ENCODE peak calls at places on chromosomes 2 and 18, in ten cellular contexts. One of them, this sample, is unnamed.

GRCh38 chr2:121128741-121129659 is 156.0 kb downstream of the TFCP2L1 start:
- DNase-seq in activated T-cell treated with anti-CD3 and anti-CD28 coated beads, Interleukin-2, amount 50 U/mL, for 48 hours: peak; percentile 35
- DNase-seq in GM06990: no peak
- DNase-seq in HEK293T: peak; percentile 66
- DNase-seq in Calu3: peak; percentile 81
- DNase-seq in lung microvascular endothelial cell: peak; percentile 28
- DNase-seq in NCI-H774: no peak
- DNase-seq in activated CD8-positive, alpha-beta T cell treated with anti-CD3 and anti-CD28 coated beads for 36 hours: peak; percentile 46
- DNase-seq in stimulated activated CD4-positive, alpha-beta T cell treated with anti-CD3 and anti-CD28 coated beads, Interleukin-15, amount 100 ng/mL, for 1 hour: no peak
- DNase-seq in fibroblast of the conjunctiva: no peak
- DNase-seq in this sample: peak; percentile 33

GRCh38 chr2:38863061-38863695 is 12.6 kb downstream of the DHX57 start:
- DNase-seq in fibroblast of the conjunctiva: no peak
- DNase-seq in lung microvascular endothelial cell: no peak
- DNase-seq in NCI-H774: no peak
- DNase-seq in Calu3: no peak
- DNase-seq in activated T-cell treated with anti-CD3 and anti-CD28 coated beads, Interleukin-2, amount 50 U/mL, for 48 hours: no peak
- DNase-seq in stimulated activated CD4-positive, alpha-beta T cell treated with anti-CD3 and anti-CD28 coated beads, Interleukin-15, amount 100 ng/mL, for 1 hour: no peak
- DNase-seq in activated CD8-positive, alpha-beta T cell treated with anti-CD3 and anti-CD28 coated beads for 36 hours: no peak
- DNase-seq in HEK293T: no peak
- DNase-seq in GM06990: no peak
- DNase-seq in this sample: no peak

GRCh38 chr2:217948341-217948791 is 54.4 kb downstream of the TNS1 start:
- DNase-seq in activated CD8-positive, alpha-beta T cell treated with anti-CD3 and anti-CD28 coated beads for 36 hours: no peak
- DNase-seq in activated T-cell treated with anti-CD3 and anti-CD28 coated beads, Interleukin-2, amount 50 U/mL, for 48 hours: no peak
- DNase-seq in stimulated activated CD4-positive, alpha-beta T cell treated with anti-CD3 and anti-CD28 coated beads, Interleukin-15, amount 100 ng/mL, for 1 hour: no peak
- DNase-seq in NCI-H774: no peak
- DNase-seq in Calu3: no peak
- DNase-seq in fibroblast of the conjunctiva: no peak
- DNase-seq in HEK293T: no peak
- DNase-seq in GM06990: no peak
- DNase-seq in lung microvascular endothelial cell: no peak
- DNase-seq in this sample: no peak

GRCh38 chr2:73728043-73728442 is 9.1 kb downstream of the TPRKB start:
- DNase-seq in lung microvascular endothelial cell: no peak
- DNase-seq in stimulated activated CD4-positive, alpha-beta T cell treated with anti-CD3 and anti-CD28 coated beads, Interleukin-15, amount 100 ng/mL, for 1 hour: no peak
- DNase-seq in NCI-H774: no peak
- DNase-seq in HEK293T: no peak
- DNase-seq in fibroblast of the conjunctiva: no peak
- DNase-seq in activated T-cell treated with anti-CD3 and anti-CD28 coated beads, Interleukin-2, amount 50 U/mL, for 48 hours: no peak
- DNase-seq in Calu3: no peak
- DNase-seq in GM06990: no peak
- DNase-seq in activated CD8-positive, alpha-beta T cell treated with anti-CD3 and anti-CD28 coated beads for 36 hours: no peak
- DNase-seq in this sample: no peak

GRCh38 chr2:99643824-99644787 is 154.3 kb upstream of the REV1 start:
- DNase-seq in lung microvascular endothelial cell: no peak
- DNase-seq in GM06990: no peak
- DNase-seq in NCI-H774: no peak
- DNase-seq in Calu3: no peak
- DNase-seq in fibroblast of the conjunctiva: peak; percentile 53
- DNase-seq in activated T-cell treated with anti-CD3 and anti-CD28 coated beads, Interleukin-2, amount 50 U/mL, for 48 hours: no peak
- DNase-seq in HEK293T: no peak
- DNase-seq in stimulated activated CD4-positive, alpha-beta T cell treated with anti-CD3 and anti-CD28 coated beads, Interleukin-15, amount 100 ng/mL, for 1 hour: no peak
- DNase-seq in activated CD8-positive, alpha-beta T cell treated with anti-CD3 and anti-CD28 coated beads for 36 hours: no peak
- DNase-seq in this sample: peak; percentile 35

GRCh38 chr2:29056452-29056851 is 17.9 kb downstream of the PCARE start:
- DNase-seq in Calu3: no peak
- DNase-seq in activated T-cell treated with anti-CD3 and anti-CD28 coated beads, Interleukin-2, amount 50 U/mL, for 48 hours: no peak
- DNase-seq in fibroblast of the conjunctiva: no peak
- DNase-seq in activated CD8-positive, alpha-beta T cell treated with anti-CD3 and anti-CD28 coated beads for 36 hours: peak; percentile 14
- DNase-seq in lung microvascular endothelial cell: no peak
- DNase-seq in GM06990: no peak
- DNase-seq in HEK293T: no peak
- DNase-seq in stimulated activated CD4-positive, alpha-beta T cell treated with anti-CD3 and anti-CD28 coated beads, Interleukin-15, amount 100 ng/mL, for 1 hour: no peak
- DNase-seq in NCI-H774: no peak
- DNase-seq in this sample: no peak

GRCh38 chr18:80158365-80158764 is 49.3 kb downstream of the ADNP2 start:
- DNase-seq in GM06990: no peak
- DNase-seq in fibroblast of the conjunctiva: no peak
- DNase-seq in activated CD8-positive, alpha-beta T cell treated with anti-CD3 and anti-CD28 coated beads for 36 hours: no peak
- DNase-seq in lung microvascular endothelial cell: no peak
- DNase-seq in NCI-H774: no peak
- DNase-seq in activated T-cell treated with anti-CD3 and anti-CD28 coated beads, Interleukin-2, amount 50 U/mL, for 48 hours: no peak
- DNase-seq in HEK293T: no peak
- DNase-seq in Calu3: no peak
- DNase-seq in stimulated activated CD4-positive, alpha-beta T cell treated with anti-CD3 and anti-CD28 coated beads, Interleukin-15, amount 100 ng/mL, for 1 hour: no peak
- DNase-seq in this sample: no peak

GRCh38 chr2:172997031-172997430 is 78.6 kb upstream of the MAP3K20 start:
- DNase-seq in activated CD8-positive, alpha-beta T cell treated with anti-CD3 and anti-CD28 coated beads for 36 hours: no peak
- DNase-seq in NCI-H774: no peak
- DNase-seq in GM06990: no peak
- DNase-seq in HEK293T: no peak
- DNase-seq in stimulated activated CD4-positive, alpha-beta T cell treated with anti-CD3 and anti-CD28 coated beads, Interleukin-15, amount 100 ng/mL, for 1 hour: no peak
- DNase-seq in Calu3: no peak
- DNase-seq in activated T-cell treated with anti-CD3 and anti-CD28 coated beads, Interleukin-2, amount 50 U/mL, for 48 hours: no peak
- DNase-seq in fibroblast of the conjunctiva: no peak
- DNase-seq in lung microvascular endothelial cell: no peak
- DNase-seq in this sample: no peak

GRCh38 chr2:71071681-71072398 is 3.4 kb downstream of the NAGK start:
- DNase-seq in stimulated activated CD4-positive, alpha-beta T cell treated with anti-CD3 and anti-CD28 coated beads, Interleukin-15, amount 100 ng/mL, for 1 hour: peak; percentile 30
- DNase-seq in HEK293T: no peak
- DNase-seq in activated CD8-positive, alpha-beta T cell treated with anti-CD3 and anti-CD28 coated beads for 36 hours: peak; percentile 74
- DNase-seq in fibroblast of the conjunctiva: no peak
- DNase-seq in NCI-H774: no peak
- DNase-seq in Calu3: no peak
- DNase-seq in lung microvascular endothelial cell: peak; percentile 62
- DNase-seq in activated T-cell treated with anti-CD3 and anti-CD28 coated beads, Interleukin-2, amount 50 U/mL, for 48 hours: peak; percentile 65
- DNase-seq in GM06990: peak; percentile 77
- DNase-seq in this sample: no peak

GRCh38 chr2:231710751-231711676 is 2.7 kb downstream of the PTMA start:
- DNase-seq in fibroblast of the conjunctiva: no peak
- DNase-seq in activated CD8-positive, alpha-beta T cell treated with anti-CD3 and anti-CD28 coated beads for 36 hours: peak; percentile 16
- DNase-seq in activated T-cell treated with anti-CD3 and anti-CD28 coated beads, Interleukin-2, amount 50 U/mL, for 48 hours: peak; percentile 36
- DNase-seq in stimulated activated CD4-positive, alpha-beta T cell treated with anti-CD3 and anti-CD28 coated beads, Interleukin-15, amount 100 ng/mL, for 1 hour: no peak
- DNase-seq in Calu3: peak; percentile 43
- DNase-seq in GM06990: no peak
- DNase-seq in lung microvascular endothelial cell: peak; percentile 56
- DNase-seq in NCI-H774: no peak
- DNase-seq in HEK293T: no peak
- DNase-seq in this sample: no peak

GRCh38 chr2:164015328-164016123 is 279.7 kb upstream of the FIGN start:
- DNase-seq in HEK293T: no peak
- DNase-seq in NCI-H774: no peak
- DNase-seq in stimulated activated CD4-positive, alpha-beta T cell treated with anti-CD3 and anti-CD28 coated beads, Interleukin-15, amount 100 ng/mL, for 1 hour: no peak
- DNase-seq in fibroblast of the conjunctiva: no peak
- DNase-seq in Calu3: peak; percentile 42
- DNase-seq in activated T-cell treated with anti-CD3 and anti-CD28 coated beads, Interleukin-2, amount 50 U/mL, for 48 hours: no peak
- DNase-seq in activated CD8-positive, alpha-beta T cell treated with anti-CD3 and anti-CD28 coated beads for 36 hours: no peak
- DNase-seq in GM06990: peak; percentile 68
- DNase-seq in lung microvascular endothelial cell: no peak
- DNase-seq in this sample: no peak

GRCh38 chr2:121513597-121514333 is 16.9 kb upstream of the RNU4ATAC start:
- DNase-seq in HEK293T: no peak
- DNase-seq in stimulated activated CD4-positive, alpha-beta T cell treated with anti-CD3 and anti-CD28 coated beads, Interleukin-15, amount 100 ng/mL, for 1 hour: no peak
- DNase-seq in fibroblast of the conjunctiva: no peak
- DNase-seq in NCI-H774: no peak
- DNase-seq in activated CD8-positive, alpha-beta T cell treated with anti-CD3 and anti-CD28 coated beads for 36 hours: no peak
- DNase-seq in activated T-cell treated with anti-CD3 and anti-CD28 coated beads, Interleukin-2, amount 50 U/mL, for 48 hours: no peak
- DNase-seq in GM06990: no peak
- DNase-seq in Calu3: no peak
- DNase-seq in lung microvascular endothelial cell: no peak
- DNase-seq in this sample: no peak

GRCh38 chr2:27264753-27265535 is 2.1 kb upstream of the SLC30A3 start:
- DNase-seq in Calu3: peak; percentile 87
- DNase-seq in HEK293T: peak; percentile 87
- DNase-seq in stimulated activated CD4-positive, alpha-beta T cell treated with anti-CD3 and anti-CD28 coated beads, Interleukin-15, amount 100 ng/mL, for 1 hour: peak; percentile 37
- DNase-seq in NCI-H774: peak; percentile 19
- DNase-seq in fibroblast of the conjunctiva: no peak
- DNase-seq in GM06990: peak; percentile 68
- DNase-seq in activated T-cell treated with anti-CD3 and anti-CD28 coated beads, Interleukin-2, amount 50 U/mL, for 48 hours: peak; percentile 75
- DNase-seq in activated CD8-positive, alpha-beta T cell treated with anti-CD3 and anti-CD28 coated beads for 36 hours: peak; percentile 62
- DNase-seq in lung microvascular endothelial cell: peak; percentile 95
- DNase-seq in this sample: peak; percentile 85

GRCh38 chr2:170504820-170505145 is 210.4 kb upstream of the SP5 start:
- DNase-seq in stimulated activated CD4-positive, alpha-beta T cell treated with anti-CD3 and anti-CD28 coated beads, Interleukin-15, amount 100 ng/mL, for 1 hour: no peak
- DNase-seq in activated T-cell treated with anti-CD3 and anti-CD28 coated beads, Interleukin-2, amount 50 U/mL, for 48 hours: no peak
- DNase-seq in fibroblast of the conjunctiva: no peak
- DNase-seq in NCI-H774: no peak
- DNase-seq in activated CD8-positive, alpha-beta T cell treated with anti-CD3 and anti-CD28 coated beads for 36 hours: no peak
- DNase-seq in GM06990: no peak
- DNase-seq in HEK293T: no peak
- DNase-seq in Calu3: no peak
- DNase-seq in lung microvascular endothelial cell: no peak
- DNase-seq in this sample: no peak

GRCh38 chr18:3703732-3704176 is 253.8 kb downstream of the TGIF1 start:
- DNase-seq in fibroblast of the conjunctiva: peak; percentile 28
- DNase-seq in lung microvascular endothelial cell: peak; percentile 67
- DNase-seq in activated CD8-positive, alpha-beta T cell treated with anti-CD3 and anti-CD28 coated beads for 36 hours: peak; percentile 45
- DNase-seq in NCI-H774: peak; percentile 29
- DNase-seq in GM06990: no peak
- DNase-seq in Calu3: peak; percentile 74
- DNase-seq in stimulated activated CD4-positive, alpha-beta T cell treated with anti-CD3 and anti-CD28 coated beads, Interleukin-15, amount 100 ng/mL, for 1 hour: no peak
- DNase-seq in activated T-cell treated with anti-CD3 and anti-CD28 coated beads, Interleukin-2, amount 50 U/mL, for 48 hours: peak; percentile 38
- DNase-seq in HEK293T: peak; percentile 34
- DNase-seq in this sample: peak; percentile 51

GRCh38 chr18:45103319-45104070 is 422.8 kb downstream of the SETBP1 start:
- DNase-seq in HEK293T: no peak
- DNase-seq in activated CD8-positive, alpha-beta T cell treated with anti-CD3 and anti-CD28 coated beads for 36 hours: no peak
- DNase-seq in Calu3: no peak
- DNase-seq in fibroblast of the conjunctiva: no peak
- DNase-seq in NCI-H774: no peak
- DNase-seq in lung microvascular endothelial cell: no peak
- DNase-seq in activated T-cell treated with anti-CD3 and anti-CD28 coated beads, Interleukin-2, amount 50 U/mL, for 48 hours: no peak
- DNase-seq in GM06990: peak; percentile 54
- DNase-seq in stimulated activated CD4-positive, alpha-beta T cell treated with anti-CD3 and anti-CD28 coated beads, Interleukin-15, amount 100 ng/mL, for 1 hour: no peak
- DNase-seq in this sample: no peak

GRCh38 chr2:227761734-227762476 is 16.2 kb downstream of the SCYGR8 start:
- DNase-seq in NCI-H774: no peak
- DNase-seq in activated CD8-positive, alpha-beta T cell treated with anti-CD3 and anti-CD28 coated beads for 36 hours: no peak
- DNase-seq in lung microvascular endothelial cell: no peak
- DNase-seq in HEK293T: no peak
- DNase-seq in activated T-cell treated with anti-CD3 and anti-CD28 coated beads, Interleukin-2, amount 50 U/mL, for 48 hours: no peak
- DNase-seq in fibroblast of the conjunctiva: no peak
- DNase-seq in Calu3: peak; percentile 34
- DNase-seq in GM06990: no peak
- DNase-seq in stimulated activated CD4-positive, alpha-beta T cell treated with anti-CD3 and anti-CD28 coated beads, Interleukin-15, amount 100 ng/mL, for 1 hour: no peak
- DNase-seq in this sample: no peak

GRCh38 chr2:119683074-119683716 is 4.2 kb downstream of the TMEM177 start:
- DNase-seq in Calu3: no peak
- DNase-seq in HEK293T: no peak
- DNase-seq in activated T-cell treated with anti-CD3 and anti-CD28 coated beads, Interleukin-2, amount 50 U/mL, for 48 hours: no peak
- DNase-seq in stimulated activated CD4-positive, alpha-beta T cell treated with anti-CD3 and anti-CD28 coated beads, Interleukin-15, amount 100 ng/mL, for 1 hour: no peak
- DNase-seq in lung microvascular endothelial cell: no peak
- DNase-seq in fibroblast of the conjunctiva: no peak
- DNase-seq in NCI-H774: no peak
- DNase-seq in activated CD8-positive, alpha-beta T cell treated with anti-CD3 and anti-CD28 coated beads for 36 hours: no peak
- DNase-seq in GM06990: no peak
- DNase-seq in this sample: no peak

GRCh38 chr2:203656522-203657287 is 49.7 kb upstream of the CD28 start:
- DNase-seq in stimulated activated CD4-positive, alpha-beta T cell treated with anti-CD3 and anti-CD28 coated beads, Interleukin-15, amount 100 ng/mL, for 1 hour: no peak
- DNase-seq in activated T-cell treated with anti-CD3 and anti-CD28 coated beads, Interleukin-2, amount 50 U/mL, for 48 hours: no peak
- DNase-seq in GM06990: no peak
- DNase-seq in Calu3: peak; percentile 84
- DNase-seq in activated CD8-positive, alpha-beta T cell treated with anti-CD3 and anti-CD28 coated beads for 36 hours: no peak
- DNase-seq in NCI-H774: no peak
- DNase-seq in lung microvascular endothelial cell: peak; percentile 47
- DNase-seq in HEK293T: no peak
- DNase-seq in fibroblast of the conjunctiva: peak; percentile 51
- DNase-seq in this sample: no peak

GRCh38 chr2:215950009-215950408 is 63.3 kb downstream of the MREG start:
- DNase-seq in lung microvascular endothelial cell: peak; percentile 35
- DNase-seq in GM06990: peak; percentile 22
- DNase-seq in Calu3: peak; percentile 16
- DNase-seq in activated CD8-positive, alpha-beta T cell treated with anti-CD3 and anti-CD28 coated beads for 36 hours: no peak
- DNase-seq in NCI-H774: no peak
- DNase-seq in activated T-cell treated with anti-CD3 and anti-CD28 coated beads, Interleukin-2, amount 50 U/mL, for 48 hours: no peak
- DNase-seq in HEK293T: peak; percentile 46
- DNase-seq in stimulated activated CD4-positive, alpha-beta T cell treated with anti-CD3 and anti-CD28 coated beads, Interleukin-15, amount 100 ng/mL, for 1 hour: no peak
- DNase-seq in fibroblast of the conjunctiva: peak; percentile 34
- DNase-seq in this sample: no peak

GRCh38 chr2:119174216-119174992 is 15.9 kb upstream of the C1QL2 start:
- DNase-seq in Calu3: peak; percentile 80
- DNase-seq in fibroblast of the conjunctiva: no peak
- DNase-seq in GM06990: peak; percentile 27
- DNase-seq in activated T-cell treated with anti-CD3 and anti-CD28 coated beads, Interleukin-2, amount 50 U/mL, for 48 hours: peak; percentile 71
- DNase-seq in NCI-H774: peak; percentile 28
- DNase-seq in stimulated activated CD4-positive, alpha-beta T cell treated with anti-CD3 and anti-CD28 coated beads, Interleukin-15, amount 100 ng/mL, for 1 hour: peak; percentile 25
- DNase-seq in activated CD8-positive, alpha-beta T cell treated with anti-CD3 and anti-CD28 coated beads for 36 hours: peak; percentile 62
- DNase-seq in lung microvascular endothelial cell: peak; percentile 68
- DNase-seq in HEK293T: peak; percentile 78
- DNase-seq in this sample: peak; percentile 40

GRCh38 chr18:75124967-75125358 is 84.0 kb downstream of the PTGR3 start:
- DNase-seq in activated T-cell treated with anti-CD3 and anti-CD28 coated beads, Interleukin-2, amount 50 U/mL, for 48 hours: no peak
- DNase-seq in HEK293T: no peak
- DNase-seq in lung microvascular endothelial cell: no peak
- DNase-seq in stimulated activated CD4-positive, alpha-beta T cell treated with anti-CD3 and anti-CD28 coated beads, Interleukin-15, amount 100 ng/mL, for 1 hour: no peak
- DNase-seq in NCI-H774: no peak
- DNase-seq in fibroblast of the conjunctiva: no peak
- DNase-seq in activated CD8-positive, alpha-beta T cell treated with anti-CD3 and anti-CD28 coated beads for 36 hours: no peak
- DNase-seq in GM06990: no peak
- DNase-seq in Calu3: no peak
- DNase-seq in this sample: no peak

GRCh38 chr2:103656558-103656957 is 894.7 kb downstream of the TMEM182 start:
- DNase-seq in activated T-cell treated with anti-CD3 and anti-CD28 coated beads, Interleukin-2, amount 50 U/mL, for 48 hours: no peak
- DNase-seq in stimulated activated CD4-positive, alpha-beta T cell treated with anti-CD3 and anti-CD28 coated beads, Interleukin-15, amount 100 ng/mL, for 1 hour: no peak
- DNase-seq in NCI-H774: no peak
- DNase-seq in lung microvascular endothelial cell: no peak
- DNase-seq in activated CD8-positive, alpha-beta T cell treated with anti-CD3 and anti-CD28 coated beads for 36 hours: no peak
- DNase-seq in Calu3: no peak
- DNase-seq in fibroblast of the conjunctiva: no peak
- DNase-seq in HEK293T: no peak
- DNase-seq in GM06990: no peak
- DNase-seq in this sample: no peak

GRCh38 chr2:176002684-176003225 is 688 bp upstream of the LNPK start:
- DNase-seq in activated T-cell treated with anti-CD3 and anti-CD28 coated beads, Interleukin-2, amount 50 U/mL, for 48 hours: peak; percentile 18
- DNase-seq in lung microvascular endothelial cell: no peak
- DNase-seq in stimulated activated CD4-positive, alpha-beta T cell treated with anti-CD3 and anti-CD28 coated beads, Interleukin-15, amount 100 ng/mL, for 1 hour: no peak
- DNase-seq in fibroblast of the conjunctiva: no peak
- DNase-seq in NCI-H774: peak; percentile 41
- DNase-seq in Calu3: peak; percentile 11
- DNase-seq in GM06990: no peak
- DNase-seq in HEK293T: peak; percentile 33
- DNase-seq in activated CD8-positive, alpha-beta T cell treated with anti-CD3 and anti-CD28 coated beads for 36 hours: no peak
- DNase-seq in this sample: peak; percentile 6

GRCh38 chr18:28778706-28779105 is 601.8 kb upstream of the CDH2 start:
- DNase-seq in NCI-H774: no peak
- DNase-seq in lung microvascular endothelial cell: no peak
- DNase-seq in stimulated activated CD4-positive, alpha-beta T cell treated with anti-CD3 and anti-CD28 coated beads, Interleukin-15, amount 100 ng/mL, for 1 hour: no peak
- DNase-seq in fibroblast of the conjunctiva: no peak
- DNase-seq in activated T-cell treated with anti-CD3 and anti-CD28 coated beads, Interleukin-2, amount 50 U/mL, for 48 hours: no peak
- DNase-seq in Calu3: no peak
- DNase-seq in GM06990: no peak
- DNase-seq in activated CD8-positive, alpha-beta T cell treated with anti-CD3 and anti-CD28 coated beads for 36 hours: no peak
- DNase-seq in HEK293T: no peak
- DNase-seq in this sample: no peak

GRCh38 chr2:53969285-53970094 is 1.3 kb downstream of the PSME4 start:
- DNase-seq in activated T-cell treated with anti-CD3 and anti-CD28 coated beads, Interleukin-2, amount 50 U/mL, for 48 hours: no peak
- DNase-seq in stimulated activated CD4-positive, alpha-beta T cell treated with anti-CD3 and anti-CD28 coated beads, Interleukin-15, amount 100 ng/mL, for 1 hour: no peak
- DNase-seq in fibroblast of the conjunctiva: peak; percentile 66
- DNase-seq in lung microvascular endothelial cell: peak; percentile 80
- DNase-seq in activated CD8-positive, alpha-beta T cell treated with anti-CD3 and anti-CD28 coated beads for 36 hours: peak; percentile 23
- DNase-seq in NCI-H774: peak; percentile 16
- DNase-seq in GM06990: peak; percentile 47
- DNase-seq in HEK293T: peak; percentile 20
- DNase-seq in Calu3: peak; percentile 21
- DNase-seq in this sample: peak; percentile 59

GRCh38 chr2:67213270-67213670 is 183.9 kb upstream of the ETAA1 start:
- DNase-seq in GM06990: no peak
- DNase-seq in activated T-cell treated with anti-CD3 and anti-CD28 coated beads, Interleukin-2, amount 50 U/mL, for 48 hours: no peak
- DNase-seq in NCI-H774: no peak
- DNase-seq in activated CD8-positive, alpha-beta T cell treated with anti-CD3 and anti-CD28 coated beads for 36 hours: no peak
- DNase-seq in stimulated activated CD4-positive, alpha-beta T cell treated with anti-CD3 and anti-CD28 coated beads, Interleukin-15, amount 100 ng/mL, for 1 hour: no peak
- DNase-seq in fibroblast of the conjunctiva: no peak
- DNase-seq in lung microvascular endothelial cell: no peak
- DNase-seq in HEK293T: no peak
- DNase-seq in Calu3: no peak
- DNase-seq in this sample: no peak

This sample was measured in hepatic stellate cell.